ENCODE peak calls at places on chromosomes 11 and 22, in nine cellular contexts. A, J, F, Z, H, M, U, X and K are unnamed samples.

GRCh38 chr11:57491371-57492061 is 24.0 kb downstream of the SLC43A1 start:
- DNase-seq in M (no peak), U (peak; percentile 72), X (no peak), H (peak; percentile 41), J (no peak), Z (peak; percentile 53), F (no peak), A (peak; percentile 67), K (peak; percentile 54)

GRCh38 chr11:9037046-9037780 is 33.4 kb upstream of the NRIP3 start:
- DNase-seq in U (no peak), X (no peak), F (no peak), J (no peak), M (no peak), Z (no peak), A (no peak), H (no peak), K (no peak)

GRCh38 chr11:45677811-45678515 is 12.5 kb upstream of the CHST1 start:
- DNase-seq in X (no peak), H (no peak), A (no peak), M (no peak), Z (no peak), J (no peak), F (no peak), U (peak; percentile 51), K (no peak)

GRCh38 chr11:83042966-83043711 is 28.6 kb downstream of the RAB30 start:
- DNase-seq in Z (no peak), A (no peak), H (no peak), X (no peak), M (no peak), J (no peak), F (no peak), U (no peak), K (no peak)

GRCh38 chr11:131932584-131933360 is 562.4 kb downstream of the NTM start:
- DNase-seq in J (no peak), F (no peak), M (no peak), X (no peak), H (no peak), A (no peak), U (no peak), Z (no peak), K (no peak)

GRCh38 chr11:64772318-64773018 is 5.9 kb downstream of the SF1 start:
- DNase-seq in Z (no peak), M (no peak), U (no peak), X (no peak), F (no peak), H (no peak), A (peak; percentile 66), J (no peak), K (no peak)

GRCh38 chr11:94924074-94925031 is 49.0 kb downstream of the CWC15 start:
- DNase-seq in A (no peak), X (no peak), F (no peak), J (peak; percentile 35), Z (no peak), U (no peak), M (no peak), H (no peak), K (no peak)

GRCh38 chr11:96149743-96150555 is 193.0 kb downstream of the MAML2 start:
- DNase-seq in J (peak; percentile 95), Z (no peak), A (no peak), U (no peak), F (peak; percentile 74), M (no peak), H (no peak), X (no peak), K (no peak)

GRCh38 chr11:115475564-115475963 is 28.7 kb downstream of the CADM1 start:
- DNase-seq in A (no peak), Z (no peak), J (no peak), M (no peak), X (no peak), U (no peak), H (no peak), F (no peak), K (no peak)

GRCh38 chr11:118921929-118922744 is 3.6 kb downstream of the BCL9L start:
- DNase-seq in M (peak; percentile 95), X (peak; percentile 59), H (no peak), J (peak; percentile 56), F (no peak), A (no peak), Z (peak; percentile 87), U (peak; percentile 91), K (peak; percentile 64)

GRCh38 chr11:120011836-120012235 is 126.1 kb downstream of the TRIM29 start:
- DNase-seq in X (no peak), Z (no peak), A (no peak), M (no peak), J (no peak), H (no peak), U (no peak), F (no peak), K (no peak)

GRCh38 chr11:134949121-134949591 is 537.1 kb upstream of the B3GAT1 start:
- DNase-seq in M (peak; percentile 79), Z (no peak), H (no peak), X (no peak), J (peak; percentile 77), A (no peak), F (peak; percentile 35), U (no peak), K (no peak)

GRCh38 chr11:61891331-61892084 is at the start of gene FADS3:
- DNase-seq in X (peak; percentile 85), U (peak; percentile 94), M (peak; percentile 95), A (peak; percentile 88), Z (peak; percentile 91), H (peak; percentile 79), J (peak; percentile 69), F (no peak), K (peak; percentile 90)

GRCh38 chr11:63845305-63845704 is 6.4 kb downstream of the MARK2 start:
- DNase-seq in F (no peak), Z (no peak), X (no peak), J (peak; percentile 91), U (no peak), H (no peak), A (no peak), M (no peak), K (no peak)

GRCh38 chr11:131677832-131678470 is 307.5 kb downstream of the NTM start:
- DNase-seq in Z (no peak), F (no peak), X (no peak), J (no peak), U (no peak), M (no peak), A (no peak), H (no peak), K (no peak)

GRCh38 chr22:29998627-29999026 is 81.6 kb upstream of the HORMAD2 start:
- DNase-seq in H (no peak), X (no peak), A (no peak), J (no peak), U (no peak), Z (no peak), M (no peak), F (no peak), K (no peak)

GRCh38 chr22:29994941-29995340 is 85.3 kb upstream of the HORMAD2 start:
- DNase-seq in U (no peak), A (no peak), Z (peak; percentile 43), J (peak; percentile 33), H (no peak), X (no peak), M (no peak), F (no peak), K (no peak)

GRCh38 chr22:29992341-29993275 is 87.7 kb upstream of the HORMAD2 start:
- DNase-seq in M (no peak), J (peak; percentile 13), F (no peak), U (no peak), A (no peak), H (no peak), Z (no peak), X (no peak), K (no peak)

GRCh38 chr22:29997516-29997915 is 82.7 kb upstream of the HORMAD2 start:
- DNase-seq in X (no peak), A (no peak), J (no peak), M (no peak), H (no peak), U (no peak), F (no peak), Z (no peak), K (no peak)

DNA sequence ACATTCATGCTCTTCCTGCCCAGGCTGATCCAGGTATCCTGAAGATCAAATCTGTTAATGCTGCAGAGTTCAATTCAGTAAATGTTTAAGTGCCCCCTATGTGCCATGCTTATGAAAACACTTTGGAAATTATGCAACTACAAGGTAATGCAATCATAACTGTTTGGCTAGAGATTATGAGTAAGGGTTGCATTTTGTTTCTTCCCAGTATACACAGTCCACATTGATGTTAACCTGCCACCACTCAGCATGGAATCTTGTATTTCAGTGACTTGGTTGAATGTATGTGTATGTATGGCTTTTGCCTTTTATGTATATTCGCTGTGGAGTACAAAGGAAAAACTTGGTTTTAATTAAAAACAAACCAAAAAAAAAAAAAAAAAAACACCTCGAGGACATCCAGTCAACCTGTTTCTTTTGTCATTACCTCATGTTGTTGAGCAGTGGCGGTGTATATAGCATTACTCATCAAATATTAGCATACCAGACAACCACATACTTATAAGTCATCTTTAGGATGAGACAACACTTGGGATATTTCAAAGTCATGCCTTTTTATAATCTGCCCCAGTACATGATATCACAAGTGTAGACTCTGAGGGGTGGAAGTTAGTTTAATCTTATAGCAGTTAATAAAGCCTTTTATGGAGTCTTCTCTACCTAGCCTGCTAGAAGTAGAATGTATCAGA is 86.1 kb upstream of the HORMAD2 start:
- DNase-seq in X (no peak), Z (no peak), F (no peak), U (no peak), H (no peak), M (no peak), J (peak; percentile 89), A (no peak), K (no peak)
- TF ChIP-seq CTCF in X (no peak), Z (no peak), F (peak; percentile 17), U (peak; percentile 14), H (no peak), M (no peak), J (no peak), A (no peak), K (no peak)

DNA sequence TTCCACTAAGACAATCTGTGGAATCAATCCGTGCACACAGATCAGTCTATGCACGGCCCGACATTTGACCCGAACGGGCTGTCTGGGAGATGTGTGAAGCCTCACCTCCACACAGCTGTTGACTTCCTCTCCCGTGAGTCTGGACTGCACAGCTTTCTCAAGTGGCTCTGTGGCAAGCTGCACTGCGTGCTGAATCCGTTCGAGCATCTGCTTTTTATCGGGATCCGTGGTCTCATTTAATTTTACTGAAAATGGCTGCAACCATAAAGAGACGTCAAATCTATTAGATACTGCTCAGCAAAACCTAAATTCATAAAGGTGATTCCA is 19.3 kb downstream of the CARS1 start:
- DNase-seq in F (no peak), M (no peak), J (no peak), X (no peak), Z (no peak), U (no peak), H (no peak), A (no peak), K (no peak)
- TF ChIP-seq CTCF in F (no peak), M (no peak), J (no peak), X (no peak), Z (no peak), U (no peak), H (no peak), A (no peak), K (no peak)

GRCh38 chr11:129394709-129395108 is 19.1 kb downstream of the BARX2 start:
- DNase-seq in M (no peak), H (no peak), Z (no peak), J (no peak), U (no peak), X (no peak), A (no peak), F (no peak), K (no peak)
- TF ChIP-seq CTCF in M (no peak), H (no peak), Z (no peak), J (no peak), U (no peak), X (no peak), A (no peak), F (no peak), K (no peak)

GRCh38 chr22:42357634-42358296 is 74.4 kb downstream of the NFAM1 start:
- DNase-seq in H (no peak), X (no peak), J (no peak), U (peak; percentile 82), A (no peak), Z (no peak), M (no peak), F (no peak), K (no peak)
- TF ChIP-seq CTCF in H (no peak), X (no peak), J (no peak), U (no peak), A (no peak), Z (no peak), M (no peak), F (no peak), K (no peak)